ENCODE peak calls at places on chromosome 12, in nine cellular contexts. One of them, this sample, is unnamed.
A peak's percentile ranks its signal among the peaks of the same experiment; 100 is the strongest.

GRCh38 chr12:55972906-55973597 is 826 bp upstream of the RAB5B start:
- DNase-seq in A549: no peak
- DNase-seq in CD4-positive, alpha-beta T cell: no peak
- DNase-seq in fibroblast of lung: peak; percentile 58
- DNase-seq in vagina: no peak
- DNase-seq in fibroblast of the aortic adventitia: no peak
- DNase-seq in esophagus squamous epithelium: no peak
- DNase-seq in hepatocyte: no peak
- DNase-seq in GM20000: no peak
- DNase-seq in this sample: no peak

GRCh38 chr12:1936406-1937320 is 18.2 kb upstream of the CACNA2D4 start:
- DNase-seq in GM20000: no peak
- DNase-seq in esophagus squamous epithelium: no peak
- DNase-seq in vagina: peak; percentile 65
- DNase-seq in CD4-positive, alpha-beta T cell: no peak
- DNase-seq in hepatocyte: peak; percentile 70
- DNase-seq in fibroblast of lung: peak; percentile 87
- DNase-seq in A549: peak; percentile 71
- DNase-seq in fibroblast of the aortic adventitia: peak; percentile 65
- DNase-seq in this sample: no peak

GRCh38 chr12:103505371-103506236 is 9.8 kb upstream of the C12orf42 start:
- DNase-seq in GM20000: peak; percentile 83
- DNase-seq in CD4-positive, alpha-beta T cell: no peak
- DNase-seq in fibroblast of the aortic adventitia: no peak
- DNase-seq in hepatocyte: no peak
- DNase-seq in fibroblast of lung: peak; percentile 3
- DNase-seq in vagina: no peak
- DNase-seq in A549: no peak
- DNase-seq in esophagus squamous epithelium: no peak
- DNase-seq in this sample: peak; percentile 80

GRCh38 chr12:129903956-129904769 is at the start of gene TMEM132D:
- DNase-seq in esophagus squamous epithelium: no peak
- DNase-seq in GM20000: no peak
- DNase-seq in vagina: no peak
- DNase-seq in fibroblast of the aortic adventitia: no peak
- DNase-seq in CD4-positive, alpha-beta T cell: no peak
- DNase-seq in A549: no peak
- DNase-seq in hepatocyte: peak; percentile 35
- DNase-seq in fibroblast of lung: peak; percentile 42
- DNase-seq in this sample: no peak

GRCh38 chr12:29317556-29318363 is 63.2 kb downstream of the ERGIC2 start:
- DNase-seq in vagina: no peak
- DNase-seq in esophagus squamous epithelium: no peak
- DNase-seq in hepatocyte: peak; percentile 71
- DNase-seq in A549: peak; percentile 69
- DNase-seq in GM20000: peak; percentile 64
- DNase-seq in fibroblast of lung: peak; percentile 40
- DNase-seq in CD4-positive, alpha-beta T cell: peak; percentile 20
- DNase-seq in fibroblast of the aortic adventitia: peak; percentile 37
- DNase-seq in this sample: no peak

GRCh38 chr12:12807970-12808702 is 5.0 kb upstream of the DDX47 start:
- DNase-seq in fibroblast of the aortic adventitia: peak; percentile 62
- DNase-seq in hepatocyte: no peak
- DNase-seq in GM20000: no peak
- DNase-seq in esophagus squamous epithelium: peak; percentile 8
- DNase-seq in vagina: no peak
- DNase-seq in fibroblast of lung: peak; percentile 56
- DNase-seq in A549: no peak
- DNase-seq in CD4-positive, alpha-beta T cell: peak; percentile 66
- DNase-seq in this sample: peak; percentile 66

GRCh38 chr12:29517265-29517664 is 19.8 kb upstream of the OVCH1 start:
- DNase-seq in A549: peak; percentile 18
- DNase-seq in vagina: no peak
- DNase-seq in CD4-positive, alpha-beta T cell: no peak
- DNase-seq in hepatocyte: peak; percentile 12
- DNase-seq in esophagus squamous epithelium: no peak
- DNase-seq in GM20000: no peak
- DNase-seq in fibroblast of the aortic adventitia: no peak
- DNase-seq in fibroblast of lung: no peak
- DNase-seq in this sample: no peak

GRCh38 chr12:111314949-111315539 is 53.9 kb downstream of the PHETA1 start:
- DNase-seq in vagina: no peak
- DNase-seq in hepatocyte: no peak
- DNase-seq in A549: no peak
- DNase-seq in esophagus squamous epithelium: no peak
- DNase-seq in GM20000: no peak
- DNase-seq in CD4-positive, alpha-beta T cell: no peak
- DNase-seq in fibroblast of lung: no peak
- DNase-seq in fibroblast of the aortic adventitia: no peak
- DNase-seq in this sample: no peak

GRCh38 chr12:29048787-29049186 is 100.3 kb upstream of the FAR2 start:
- DNase-seq in esophagus squamous epithelium: no peak
- DNase-seq in fibroblast of the aortic adventitia: no peak
- DNase-seq in fibroblast of lung: no peak
- DNase-seq in A549: no peak
- DNase-seq in GM20000: no peak
- DNase-seq in vagina: no peak
- DNase-seq in hepatocyte: no peak
- DNase-seq in CD4-positive, alpha-beta T cell: no peak
- DNase-seq in this sample: no peak

GRCh38 chr12:63419119-63419518 is 249.2 kb downstream of the DPY19L2 start:
- DNase-seq in fibroblast of lung: peak; percentile 12
- DNase-seq in fibroblast of the aortic adventitia: no peak
- DNase-seq in esophagus squamous epithelium: no peak
- DNase-seq in hepatocyte: peak; percentile 38
- DNase-seq in GM20000: no peak
- DNase-seq in vagina: no peak
- DNase-seq in A549: peak; percentile 24
- DNase-seq in CD4-positive, alpha-beta T cell: no peak
- DNase-seq in this sample: no peak

GRCh38 chr12:41019461-41019860 is 168.7 kb upstream of the PDZRN4 start:
- DNase-seq in CD4-positive, alpha-beta T cell: no peak
- DNase-seq in fibroblast of the aortic adventitia: no peak
- DNase-seq in A549: no peak
- DNase-seq in hepatocyte: no peak
- DNase-seq in esophagus squamous epithelium: no peak
- DNase-seq in GM20000: no peak
- DNase-seq in fibroblast of lung: no peak
- DNase-seq in vagina: no peak
- DNase-seq in this sample: no peak

GRCh38 chr12:9674226-9674590 is 4.7 kb downstream of the CLEC2D start:
- DNase-seq in vagina: no peak
- DNase-seq in fibroblast of the aortic adventitia: no peak
- DNase-seq in GM20000: no peak
- DNase-seq in A549: no peak
- DNase-seq in esophagus squamous epithelium: no peak
- DNase-seq in CD4-positive, alpha-beta T cell: peak; percentile 44
- DNase-seq in hepatocyte: no peak
- DNase-seq in fibroblast of lung: no peak
- DNase-seq in this sample: peak; percentile 38

GRCh38 chr12:69149262-69149661 is 90.1 kb upstream of the CPSF6 start:
- DNase-seq in fibroblast of the aortic adventitia: no peak
- DNase-seq in vagina: no peak
- DNase-seq in hepatocyte: no peak
- DNase-seq in esophagus squamous epithelium: no peak
- DNase-seq in A549: no peak
- DNase-seq in fibroblast of lung: no peak
- DNase-seq in CD4-positive, alpha-beta T cell: no peak
- DNase-seq in GM20000: no peak
- DNase-seq in this sample: no peak

GRCh38 chr12:40616383-40616900 is 75.8 kb upstream of the CNTN1 start:
- DNase-seq in vagina: no peak
- DNase-seq in CD4-positive, alpha-beta T cell: no peak
- DNase-seq in hepatocyte: no peak
- DNase-seq in GM20000: no peak
- DNase-seq in fibroblast of the aortic adventitia: no peak
- DNase-seq in A549: no peak
- DNase-seq in fibroblast of lung: no peak
- DNase-seq in esophagus squamous epithelium: no peak
- DNase-seq in this sample: no peak

GRCh38 chr12:57518920-57519757 is 1.2 kb downstream of the DDIT3 start:
- DNase-seq in hepatocyte: peak; percentile 46
- DNase-seq in fibroblast of lung: peak; percentile 16
- DNase-seq in vagina: no peak
- DNase-seq in fibroblast of the aortic adventitia: peak; percentile 80
- DNase-seq in CD4-positive, alpha-beta T cell: no peak
- DNase-seq in esophagus squamous epithelium: no peak
- DNase-seq in GM20000: no peak
- DNase-seq in A549: peak; percentile 51
- DNase-seq in this sample: no peak

GRCh38 chr12:39127401-39127800 is 222.0 kb upstream of the CPNE8 start:
- DNase-seq in CD4-positive, alpha-beta T cell: no peak
- DNase-seq in fibroblast of lung: peak; percentile 83
- DNase-seq in hepatocyte: peak; percentile 72
- DNase-seq in A549: peak; percentile 75
- DNase-seq in GM20000: no peak
- DNase-seq in vagina: no peak
- DNase-seq in fibroblast of the aortic adventitia: peak; percentile 20
- DNase-seq in esophagus squamous epithelium: no peak
- DNase-seq in this sample: no peak

GRCh38 chr12:5435161-5435560 is 3.3 kb downstream of the NTF3 start:
- DNase-seq in fibroblast of the aortic adventitia: no peak
- DNase-seq in hepatocyte: no peak
- DNase-seq in fibroblast of lung: no peak
- DNase-seq in CD4-positive, alpha-beta T cell: no peak
- DNase-seq in GM20000: no peak
- DNase-seq in vagina: no peak
- DNase-seq in A549: no peak
- DNase-seq in esophagus squamous epithelium: no peak
- DNase-seq in this sample: no peak

GRCh38 chr12:5432011-5432400 is at the start of gene NTF3:
- DNase-seq in fibroblast of the aortic adventitia: peak; percentile 17
- DNase-seq in hepatocyte: peak; percentile 74
- DNase-seq in A549: no peak
- DNase-seq in esophagus squamous epithelium: no peak
- DNase-seq in CD4-positive, alpha-beta T cell: no peak
- DNase-seq in fibroblast of lung: peak; percentile 43
- DNase-seq in GM20000: peak; percentile 41
- DNase-seq in vagina: no peak
- DNase-seq in this sample: no peak

GRCh38 chr12:5434647-5434968 is 2.7 kb downstream of the NTF3 start:
- DNase-seq in esophagus squamous epithelium: no peak
- DNase-seq in hepatocyte: no peak
- DNase-seq in fibroblast of lung: no peak
- DNase-seq in GM20000: no peak
- DNase-seq in fibroblast of the aortic adventitia: no peak
- DNase-seq in vagina: no peak
- DNase-seq in A549: no peak
- DNase-seq in CD4-positive, alpha-beta T cell: no peak
- DNase-seq in this sample: no peak

GRCh38 chr12:5433840-5434646 is 2.1 kb downstream of the NTF3 start:
- DNase-seq in fibroblast of the aortic adventitia: no peak
- DNase-seq in esophagus squamous epithelium: no peak
- DNase-seq in CD4-positive, alpha-beta T cell: no peak
- DNase-seq in vagina: no peak
- DNase-seq in GM20000: no peak
- DNase-seq in A549: no peak
- DNase-seq in hepatocyte: no peak
- DNase-seq in fibroblast of lung: no peak
- DNase-seq in this sample: no peak

DNA sequence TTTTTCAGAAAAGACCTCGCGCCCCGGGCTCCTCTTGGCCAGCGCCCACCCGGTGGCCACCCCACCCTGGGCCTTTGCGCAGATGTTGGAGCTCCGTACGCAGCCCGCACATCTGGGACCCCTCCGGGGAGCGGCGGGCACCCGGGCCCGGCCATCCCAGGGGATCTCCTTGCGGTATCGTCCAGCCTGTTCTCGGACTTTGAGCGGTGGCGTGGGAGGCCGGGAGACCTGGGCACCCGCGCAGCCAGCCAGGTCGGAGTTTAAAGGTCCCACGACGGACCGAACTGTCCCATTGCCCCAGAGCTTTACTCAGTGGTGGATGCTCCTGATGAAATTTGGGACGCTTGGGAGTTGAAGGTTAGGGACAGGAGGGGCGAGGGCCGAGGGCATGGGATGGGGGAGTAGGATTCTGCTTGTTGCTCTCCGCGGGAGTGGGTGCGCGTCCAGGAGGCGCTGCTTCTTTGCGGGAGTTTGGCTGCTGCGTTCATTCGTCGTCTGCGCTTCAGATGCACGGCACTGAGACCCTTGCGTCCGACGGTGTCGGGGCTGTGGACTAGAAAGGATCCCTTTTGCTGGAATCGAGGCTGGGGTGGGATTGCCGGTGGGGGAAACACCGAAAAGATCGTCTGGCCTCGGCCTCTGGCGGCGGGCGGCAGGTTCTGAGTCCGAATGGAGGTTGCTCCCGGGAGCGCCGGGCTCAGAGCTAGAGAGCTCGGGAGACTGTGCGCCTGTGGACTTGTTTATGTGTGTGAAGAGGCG is 1.4 kb downstream of the NTF3 start:
- DNase-seq in fibroblast of lung: peak; percentile 23
- DNase-seq in A549: no peak
- DNase-seq in GM20000: no peak
- DNase-seq in hepatocyte: peak; percentile 66
- DNase-seq in fibroblast of the aortic adventitia: no peak
- DNase-seq in CD4-positive, alpha-beta T cell: no peak
- DNase-seq in esophagus squamous epithelium: no peak
- DNase-seq in vagina: no peak
- DNase-seq in this sample: no peak
- TF ChIP-seq CTCF in fibroblast of lung: no peak
- TF ChIP-seq CTCF in A549: no peak
- TF ChIP-seq CTCF in GM20000: no peak
- TF ChIP-seq CTCF in hepatocyte: peak; percentile 7
- TF ChIP-seq CTCF in fibroblast of the aortic adventitia: no peak
- TF ChIP-seq CTCF in CD4-positive, alpha-beta T cell: no peak
- TF ChIP-seq CTCF in esophagus squamous epithelium: peak; percentile 5
- TF ChIP-seq CTCF in vagina: no peak
- TF ChIP-seq CTCF in this sample: no peak

GRCh38 chr12:93794738-93795137 is 117.6 kb downstream of the CRADD start:
- DNase-seq in fibroblast of lung: no peak
- DNase-seq in vagina: no peak
- DNase-seq in A549: no peak
- DNase-seq in GM20000: no peak
- DNase-seq in fibroblast of the aortic adventitia: no peak
- DNase-seq in hepatocyte: no peak
- DNase-seq in CD4-positive, alpha-beta T cell: no peak
- DNase-seq in esophagus squamous epithelium: no peak
- DNase-seq in this sample: no peak
- TF ChIP-seq CTCF in fibroblast of lung: no peak
- TF ChIP-seq CTCF in vagina: no peak
- TF ChIP-seq CTCF in A549: no peak
- TF ChIP-seq CTCF in GM20000: no peak
- TF ChIP-seq CTCF in fibroblast of the aortic adventitia: no peak
- TF ChIP-seq CTCF in hepatocyte: no peak
- TF ChIP-seq CTCF in CD4-positive, alpha-beta T cell: no peak
- TF ChIP-seq CTCF in esophagus squamous epithelium: no peak
- TF ChIP-seq CTCF in this sample: no peak

GRCh38 chr12:5047729-5048128 is 4.0 kb downstream of the KCNA5 start:
- DNase-seq in esophagus squamous epithelium: no peak
- DNase-seq in fibroblast of lung: no peak
- DNase-seq in GM20000: no peak
- DNase-seq in A549: no peak
- DNase-seq in hepatocyte: no peak
- DNase-seq in fibroblast of the aortic adventitia: no peak
- DNase-seq in CD4-positive, alpha-beta T cell: no peak
- DNase-seq in vagina: no peak
- DNase-seq in this sample: no peak
- TF ChIP-seq CTCF in esophagus squamous epithelium: no peak
- TF ChIP-seq CTCF in fibroblast of lung: no peak
- TF ChIP-seq CTCF in GM20000: no peak
- TF ChIP-seq CTCF in A549: no peak
- TF ChIP-seq CTCF in hepatocyte: no peak
- TF ChIP-seq CTCF in fibroblast of the aortic adventitia: no peak
- TF ChIP-seq CTCF in CD4-positive, alpha-beta T cell: no peak
- TF ChIP-seq CTCF in vagina: no peak
- TF ChIP-seq CTCF in this sample: no peak

GRCh38 chr12:52949413-52950331 is 754 bp downstream of the KRT18 start:
- DNase-seq in fibroblast of lung: peak; percentile 97
- DNase-seq in esophagus squamous epithelium: no peak
- DNase-seq in vagina: no peak
- DNase-seq in GM20000: no peak
- DNase-seq in CD4-positive, alpha-beta T cell: no peak
- DNase-seq in A549: peak; percentile 95
- DNase-seq in fibroblast of the aortic adventitia: peak; percentile 79
- DNase-seq in hepatocyte: peak; percentile 89
- DNase-seq in this sample: no peak
- TF ChIP-seq CTCF in fibroblast of lung: no peak
- TF ChIP-seq CTCF in esophagus squamous epithelium: no peak
- TF ChIP-seq CTCF in vagina: no peak
- TF ChIP-seq CTCF in GM20000: no peak
- TF ChIP-seq CTCF in CD4-positive, alpha-beta T cell: no peak
- TF ChIP-seq CTCF in A549: no peak
- TF ChIP-seq CTCF in fibroblast of the aortic adventitia: no peak
- TF ChIP-seq CTCF in hepatocyte: no peak
- TF ChIP-seq CTCF in this sample: no peak